ENCODE peak calls at places on chromosomes 6 and 20, in six cellular contexts. P, Y, E, H, C and V are unnamed samples.

GRCh38 chr6:57224769-57225515 is 2.8 kb upstream of the RAB23 start:
- DNase-seq in P (no peak), Y (peak), E (peak), H (no peak), C (no peak), V (peak)

GRCh38 chr6:26311012-26311384 is 54.0 kb upstream of the BTN3A2 start:
- DNase-seq in P (no peak), Y (peak), E (peak), H (peak), C (no peak), V (peak)

GRCh38 chr6:112502348-112503130 is 155.4 kb downstream of the RFPL4B start:
- DNase-seq in P (no peak), Y (peak), E (peak), H (no peak), C (no peak), V (peak)

GRCh38 chr6:20575691-20576451 is 41.6 kb downstream of the CDKAL1 start:
- DNase-seq in P (no peak), Y (no peak), E (no peak), H (no peak), C (no peak), V (peak)

GRCh38 chr6:122170274-122170673 is 229.2 kb upstream of the HSF2 start:
- DNase-seq in P (no peak), Y (no peak), E (no peak), H (no peak), C (no peak), V (no peak)

GRCh38 chr6:19864285-19864684 is 27.1 kb downstream of the ID4 start:
- DNase-seq in P (no peak), Y (no peak), E (no peak), H (no peak), C (no peak), V (no peak)

GRCh38 chr6:32081168-32081624 is 27.9 kb downstream of the TNXB start:
- DNase-seq in P (no peak), Y (peak), E (peak), H (no peak), C (no peak), V (no peak)

GRCh38 chr6:156808287-156808686 is 31.1 kb downstream of the ARID1B start:
- DNase-seq in P (no peak), Y (peak), E (no peak), H (no peak), C (no peak), V (peak)

GRCh38 chr6:35392111-35392702 is 49.8 kb downstream of the PPARD start:
- DNase-seq in P (peak), Y (no peak), E (no peak), H (no peak), C (no peak), V (no peak)

GRCh38 chr6:131068165-131068564 is 5.1 kb upstream of the EPB41L2 start:
- DNase-seq in P (no peak), Y (no peak), E (no peak), H (no peak), C (no peak), V (no peak)

GRCh38 chr6:131073577-131073976 is 10.5 kb upstream of the EPB41L2 start:
- DNase-seq in P (no peak), Y (no peak), E (no peak), H (no peak), C (no peak), V (no peak)

GRCh38 chr6:131065824-131066171 is 2.8 kb upstream of the EPB41L2 start:
- DNase-seq in P (no peak), Y (no peak), E (no peak), H (no peak), C (no peak), V (no peak)

GRCh38 chr6:131067521-131067920 is 4.5 kb upstream of the EPB41L2 start:
- DNase-seq in P (no peak), Y (no peak), E (no peak), H (no peak), C (no peak), V (no peak)

GRCh38 chr6:131070061-131070460 is 7.0 kb upstream of the EPB41L2 start:
- DNase-seq in P (no peak), Y (no peak), E (no peak), H (no peak), C (no peak), V (no peak)
- H3K23ac ChIP-seq in P (no peak), Y (no peak), E (no peak), H (no peak), C (no peak), V (no peak)

GRCh38 chr20:11813106-11813890 is 104.4 kb upstream of the BTBD3 start:
- DNase-seq in P (peak), Y (no peak), E (no peak), H (no peak), C (no peak), V (no peak)

GRCh38 chr20:11814276-11814675 is 103.4 kb upstream of the BTBD3 start:
- DNase-seq in P (no peak), Y (peak), E (peak), H (no peak), C (no peak), V (peak)

GRCh38 chr20:11807070-11807741 is 110.5 kb upstream of the BTBD3 start:
- DNase-seq in P (peak), Y (peak), E (peak), H (no peak), C (no peak), V (no peak)

DNA sequence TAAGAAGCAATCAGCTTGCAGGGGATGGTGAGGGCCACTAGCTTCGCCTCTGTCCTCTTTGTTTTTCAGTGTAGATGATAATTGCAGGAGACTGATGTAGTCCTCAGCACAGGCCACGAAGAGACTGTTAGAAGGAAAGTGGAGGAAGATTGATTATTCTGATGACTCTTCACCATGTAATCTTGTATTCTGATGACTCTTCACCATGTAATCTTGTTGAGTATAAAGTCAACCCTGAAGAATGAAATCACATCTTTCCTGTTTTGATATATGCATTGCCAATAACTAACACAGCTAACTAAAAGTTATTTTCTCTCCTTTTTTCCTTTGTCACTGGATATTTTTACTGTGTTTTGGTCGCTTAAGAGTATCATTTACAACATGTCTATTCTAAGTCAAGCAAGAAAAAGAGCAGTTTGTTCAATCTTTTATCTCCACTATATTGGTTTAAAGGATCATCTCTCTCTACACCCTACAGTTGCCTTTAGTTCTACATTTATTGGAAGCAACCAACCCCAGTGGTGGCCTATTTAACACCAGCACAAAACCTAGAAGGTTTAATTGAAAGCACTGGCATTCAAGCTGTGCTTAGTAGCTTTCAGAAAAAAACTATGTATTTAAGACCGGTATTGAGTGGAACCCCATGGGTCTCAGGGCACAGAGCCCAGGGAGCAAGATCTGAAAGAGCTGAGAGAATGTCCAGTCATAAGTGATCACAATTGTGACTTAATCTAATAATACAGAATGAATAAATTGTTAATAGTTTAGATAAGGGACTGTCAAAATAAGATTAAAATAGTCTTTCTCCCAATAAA is 107.2 kb upstream of the BTBD3 start:
- DNase-seq in P (no peak), Y (peak), E (peak), H (no peak), C (no peak), V (no peak)
- H3K4me3 ChIP-seq in P (no peak), Y (no peak), E (no peak), H (no peak), C (no peak), V (no peak)

DNA sequence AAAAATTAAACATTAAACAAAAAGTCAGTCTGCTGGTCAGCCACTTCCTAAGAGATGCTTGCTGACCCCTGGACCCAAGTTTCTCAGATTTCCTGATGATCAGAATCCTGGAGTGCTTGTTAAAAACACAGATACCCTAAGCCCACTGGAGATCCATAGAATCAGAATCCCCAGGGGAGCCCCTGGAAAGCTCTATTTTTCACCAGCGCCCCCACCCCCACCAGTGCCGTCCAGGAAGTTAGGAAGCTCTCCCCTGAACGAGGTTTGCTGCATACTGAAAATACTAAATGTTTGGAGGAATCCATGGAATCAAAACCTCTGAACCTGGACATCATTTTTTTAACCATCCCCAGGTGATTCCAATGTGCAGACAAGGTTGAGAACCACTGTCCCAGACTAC is 69.2 kb downstream of the BFSP1 start:
- DNase-seq in P (no peak), Y (no peak), E (no peak), H (peak), C (no peak), V (no peak)
- H3K23ac ChIP-seq in P (no peak), Y (no peak), E (no peak), H (no peak), C (no peak), V (no peak)

GRCh38 chr20:17504326-17504897 is 26.8 kb downstream of the BFSP1 start:
- DNase-seq in P (no peak), Y (no peak), E (no peak), H (no peak), C (no peak), V (no peak)
- H3K4me3 ChIP-seq in P (no peak), Y (no peak), E (no peak), H (no peak), C (no peak), V (no peak)

GRCh38 chr6:16063580-16063979 is 65.3 kb upstream of the MYLIP start:
- DNase-seq in P (no peak), Y (no peak), E (no peak), H (no peak), C (no peak), V (no peak)
- H3K23ac ChIP-seq in P (no peak), Y (no peak), E (no peak), H (no peak), C (no peak), V (no peak)